ENCODE peak calls at places on chromosomes 11 and 22, in six cellular contexts. X, F, S, T, L and V are unnamed samples.

GRCh38 chr11:63745304-63746170 is 23.0 kb downstream of the ZFTA start:
- DNase-seq in X (no peak), F (no peak), S (no peak), T (peak; percentile 33), L (no peak), V (no peak)

GRCh38 chr11:19679952-19680823 is 32.4 kb upstream of the NAV2 start:
- DNase-seq in X (peak; percentile 99), F (peak; percentile 81), S (peak; percentile 96), T (peak; percentile 97), L (no peak), V (peak; percentile 86)

GRCh38 chr11:17475666-17476316 is 854 bp downstream of the ABCC8 start:
- DNase-seq in X (no peak), F (no peak), S (no peak), T (no peak), L (no peak), V (no peak)

GRCh38 chr11:33722579-33723234 is 13.5 kb downstream of the CD59 start:
- DNase-seq in X (peak; percentile 73), F (no peak), S (peak; percentile 88), T (peak; percentile 51), L (no peak), V (no peak)

GRCh38 chr11:110773442-110773841 is 61.2 kb upstream of the ARHGAP20 start:
- DNase-seq in X (no peak), F (no peak), S (no peak), T (no peak), L (no peak), V (no peak)

GRCh38 chr22:19341500-19341899 is 50.0 kb upstream of the CLTCL1 start:
- DNase-seq in X (no peak), F (no peak), S (no peak), T (no peak), L (no peak), V (no peak)

GRCh38 chr22:42022162-42022847 is 23.7 kb downstream of the WBP2NL start:
- DNase-seq in X (no peak), F (peak; percentile 41), S (no peak), T (no peak), L (no peak), V (no peak)

GRCh38 chr22:49158741-49159564 is 668.7 kb downstream of the BRD1 start:
- DNase-seq in X (no peak), F (no peak), S (no peak), T (no peak), L (peak; percentile 43), V (peak; percentile 72)

GRCh38 chr11:61728940-61729219 is 23.6 kb upstream of the MYRF start:
- DNase-seq in X (peak; percentile 73), F (peak; percentile 28), S (peak; percentile 21), T (peak; percentile 24), L (no peak), V (no peak)

GRCh38 chr11:86067230-86068137 is 1.4 kb downstream of the PICALM start:
- DNase-seq in X (no peak), F (no peak), S (no peak), T (no peak), L (no peak), V (no peak)

GRCh38 chr22:47816121-47816915 is 1053.9 kb downstream of the TBC1D22A start:
- DNase-seq in X (no peak), F (no peak), S (no peak), T (no peak), L (no peak), V (no peak)

GRCh38 chr11:113152500-113152899 is 161.9 kb upstream of the TTC12 start:
- DNase-seq in X (no peak), F (no peak), S (no peak), T (no peak), L (no peak), V (no peak)

GRCh38 chr11:3049430-3050243 is 7.6 kb downstream of the CARS1 start:
- DNase-seq in X (peak; percentile 98), F (peak; percentile 75), S (peak; percentile 96), T (peak; percentile 94), L (peak; percentile 73), V (peak; percentile 84)

GRCh38 chr11:32987851-32988250 is 27.8 kb upstream of the DEPDC7 start:
- DNase-seq in X (no peak), F (no peak), S (no peak), T (no peak), L (no peak), V (no peak)

GRCh38 chr11:129242855-129243254 is 50.7 kb upstream of the ARHGAP32 start:
- DNase-seq in X (no peak), F (no peak), S (no peak), T (no peak), L (no peak), V (no peak)

GRCh38 chr11:8018742-8019631 is 31.9 kb downstream of the EIF3F start:
- DNase-seq in X (peak; percentile 88), F (peak; percentile 47), S (peak; percentile 77), T (peak; percentile 67), L (peak; percentile 80), V (peak; percentile 89)

GRCh38 chr11:111912535-111912934 is at the start of gene HSPB2:
- DNase-seq in X (no peak), F (no peak), S (no peak), T (no peak), L (peak; percentile 58), V (no peak)

GRCh38 chr22:24431309-24432034 is 4.1 kb downstream of the ADORA2A start:
- DNase-seq in X (no peak), F (no peak), S (no peak), T (no peak), L (peak; percentile 37), V (no peak)

GRCh38 chr11:58616594-58616993 is 5.9 kb upstream of the CNTF start:
- DNase-seq in X (peak; percentile 93), F (no peak), S (peak; percentile 86), T (peak; percentile 89), L (no peak), V (no peak)

DNA sequence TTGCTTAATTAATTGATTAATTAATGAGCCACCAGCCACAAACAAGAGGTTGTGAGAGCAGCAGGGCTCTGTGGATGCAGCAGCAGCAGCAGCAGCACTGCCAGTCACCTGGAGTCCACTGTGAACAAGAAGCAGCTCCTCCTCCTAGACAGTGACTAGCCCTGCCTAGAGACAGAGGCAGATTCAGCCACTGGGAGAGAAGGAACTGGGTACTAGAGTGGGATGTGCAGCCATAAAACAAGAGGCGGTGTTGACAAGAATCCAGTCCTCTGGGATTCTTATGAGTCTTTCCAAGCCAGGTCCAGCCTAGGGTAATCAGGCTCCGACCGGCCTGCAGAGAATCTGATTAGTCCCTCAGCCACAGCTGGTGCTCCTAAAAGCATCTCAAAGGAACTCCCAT is 83.9 kb upstream of the USP47 start:
- DNase-seq in X (no peak), F (no peak), S (no peak), T (no peak), L (no peak), V (no peak)
- TF ChIP-seq CTCF in X (no peak), F (no peak), S (no peak), T (no peak), L (no peak), V (no peak)

GRCh38 chr22:37420656-37421467 is 6.4 kb downstream of the ELFN2 start:
- DNase-seq in X (peak; percentile 48), F (no peak), S (no peak), T (no peak), L (no peak), V (no peak)
- TF ChIP-seq CTCF in X (no peak), F (peak; percentile 13), S (peak; percentile 47), T (no peak), L (no peak), V (no peak)

GRCh38 chr11:134376150-134376921 is 35.7 kb downstream of the B3GAT1 start:
- DNase-seq in X (no peak), F (no peak), S (no peak), T (no peak), L (peak; percentile 9), V (no peak)
- TF ChIP-seq CTCF in X (no peak), F (no peak), S (no peak), T (no peak), L (no peak), V (no peak)

GRCh38 chr11:69641681-69642548 is 959 bp downstream of the CCND1 start:
- DNase-seq in X (no peak), F (no peak), S (no peak), T (peak; percentile 33), L (peak; percentile 67), V (peak; percentile 86)

GRCh38 chr11:69643646-69644045 is 2.7 kb downstream of the CCND1 start:
- DNase-seq in X (no peak), F (no peak), S (no peak), T (no peak), L (no peak), V (no peak)

GRCh38 chr11:69642549-69642912 is 1.6 kb downstream of the CCND1 start:
- DNase-seq in X (no peak), F (no peak), S (no peak), T (no peak), L (peak; percentile 71), V (no peak)

GRCh38 chr11:69644071-69644961 is 3.4 kb downstream of the CCND1 start:
- DNase-seq in X (peak; percentile 95), F (peak; percentile 86), S (peak; percentile 94), T (peak; percentile 91), L (peak; percentile 75), V (peak; percentile 94)

GRCh38 chr11:69642913-69643632 is 2.1 kb downstream of the CCND1 start:
- DNase-seq in X (peak; percentile 92), F (peak; percentile 84), S (no peak), T (peak; percentile 84), L (peak; percentile 95), V (peak; percentile 81)
- TF ChIP-seq CTCF in X (peak; percentile 77), F (peak; percentile 92), S (peak; percentile 94), T (peak; percentile 54), L (peak; percentile 93), V (peak; percentile 96)

DNA sequence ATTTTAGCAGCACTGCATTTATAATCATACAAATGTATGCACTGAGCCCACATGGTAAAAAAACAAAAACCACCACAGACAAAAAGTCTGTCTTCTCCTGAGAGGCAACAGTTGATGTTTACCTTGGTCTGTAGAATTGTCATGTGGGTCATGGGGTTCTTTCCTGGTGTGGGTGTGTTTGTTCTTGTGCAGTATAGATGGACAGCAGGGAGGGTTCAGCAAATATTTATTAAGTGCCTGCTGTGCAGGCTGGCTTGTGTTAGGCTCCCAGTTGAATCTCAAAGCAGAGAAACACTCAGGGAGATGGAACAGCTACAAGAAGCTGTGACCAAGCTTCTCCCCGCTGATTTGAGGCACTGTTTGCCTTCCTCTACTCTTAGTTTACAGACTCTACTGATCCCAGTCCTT is 82.2 kb downstream of the PISD start:
- DNase-seq in X (no peak), F (no peak), S (no peak), T (no peak), L (no peak), V (no peak)
- TF ChIP-seq CTCF in X (no peak), F (no peak), S (no peak), T (no peak), L (no peak), V (no peak)

DNA sequence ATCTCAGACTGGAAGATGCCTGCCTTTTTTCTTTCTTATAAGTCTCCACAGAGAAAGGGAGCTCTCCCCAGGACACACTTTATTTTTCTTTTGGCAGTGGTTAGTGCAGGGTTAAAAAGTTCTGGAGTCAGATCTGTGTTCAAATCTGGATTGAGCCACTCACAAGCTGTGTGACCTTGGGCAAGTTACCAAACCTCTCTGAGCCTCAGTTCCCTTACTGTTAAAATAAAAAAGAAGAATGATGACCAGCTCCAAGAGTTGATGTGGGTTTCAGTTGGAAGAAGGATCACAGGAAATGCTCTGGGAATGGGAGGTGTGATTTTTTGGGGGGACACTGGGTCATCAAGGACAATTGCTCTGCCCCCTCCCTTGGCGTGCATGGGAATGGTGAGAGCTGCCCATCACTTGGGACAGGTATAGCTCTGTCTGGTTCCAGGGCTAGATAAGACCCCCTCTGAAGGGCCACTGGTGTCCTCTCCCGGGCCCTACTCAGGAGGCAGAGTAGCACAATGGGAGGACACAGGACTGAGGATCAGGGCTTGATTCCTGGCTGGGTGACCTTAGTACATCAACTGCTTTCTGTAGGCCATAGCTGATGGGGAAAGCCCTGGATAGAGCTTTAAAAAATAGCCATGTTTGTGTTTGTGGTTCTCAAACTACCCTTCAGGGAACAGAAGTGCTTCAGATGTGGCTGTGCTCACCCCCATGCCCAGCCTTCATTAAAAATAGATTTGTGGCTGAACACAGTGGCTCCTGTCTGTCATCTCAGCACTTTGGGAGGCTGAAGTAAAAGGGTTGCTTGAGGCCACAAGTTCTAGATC is 228.3 kb downstream of the MIAT start:
- DNase-seq in X (no peak), F (no peak), S (no peak), T (no peak), L (no peak), V (no peak)
- TF ChIP-seq CTCF in X (no peak), F (no peak), S (no peak), T (no peak), L (no peak), V (no peak)